ENCODE peak calls at places on chromosomes 7 and 10, in nine cellular contexts. O is heart left ventricle, A is Peyer's patch, B is endothelial cell of umbilical vein, V is erythroblast, K is HCT116, X is uterus, U is stomach, F is GM12892. W is an unnamed sample.

GRCh38 chr7:82631998-82632397 is 188.4 kb upstream of the CACNA2D1 start:
- DNase-seq in O (no peak), A (no peak), B (no peak), V (no peak), K (no peak), X (no peak), U (no peak), F (no peak), W (no peak)

GRCh38 chr7:146858690-146859089 is 742.1 kb downstream of the CNTNAP2 start:
- DNase-seq in O (no peak), A (no peak), B (no peak), V (no peak), K (no peak), X (no peak), U (no peak), F (no peak), W (no peak)

GRCh38 chr10:77281719-77282118 is 355.9 kb downstream of the KCNMA1 start:
- DNase-seq in O (no peak), A (no peak), B (no peak), V (no peak), K (no peak), X (no peak), U (no peak), F (no peak), W (no peak)

GRCh38 chr10:27345455-27345909 is 104.9 kb upstream of the ACBD5 start:
- DNase-seq in O (no peak), A (no peak), B (no peak), V (no peak), K (no peak), X (no peak), U (no peak), F (no peak), W (no peak)

GRCh38 chr10:105800626-105801025 is 1159.5 kb downstream of the SORCS3 start:
- DNase-seq in O (no peak), A (no peak), B (no peak), V (no peak), K (no peak), X (no peak), U (no peak), F (no peak), W (no peak)

GRCh38 chr7:30660331-30661255 is 21.7 kb downstream of the CRHR2 start:
- DNase-seq in O (no peak), A (no peak), B (no peak), V (no peak), K (no peak), X (no peak), U (no peak), F (no peak), W (no peak)

GRCh38 chr7:102111063-102111757 is 175.5 kb upstream of the SH2B2 start:
- DNase-seq in O (no peak), A (no peak), B (no peak), V (no peak), K (no peak), X (no peak), U (no peak), F (no peak), W (no peak)

GRCh38 chr7:27242580-27243339 is at the start of gene EVX1:
- DNase-seq in O (no peak), A (no peak), B (no peak), V (no peak), K (no peak), X (no peak), U (no peak), F (no peak), W (no peak)

GRCh38 chr10:103843854-103844567 is 11.4 kb downstream of the SH3PXD2A start:
- DNase-seq in O (peak; percentile 78), A (no peak), B (no peak), V (no peak), K (no peak), X (no peak), U (peak; percentile 72), F (no peak), W (no peak)

GRCh38 chr7:156932006-156932405 is 17.5 kb upstream of the NOM1 start:
- DNase-seq in O (no peak), A (no peak), B (peak; percentile 97), V (no peak), K (no peak), X (no peak), U (no peak), F (no peak), W (no peak)

GRCh38 chr7:141737118-141737835 is 881 bp upstream of the SSBP1 start:
- DNase-seq in O (no peak), A (peak; percentile 20), B (peak; percentile 26), V (peak; percentile 43), K (no peak), X (no peak), U (peak; percentile 30), F (no peak), W (no peak)

GRCh38 chr10:71728218-71728737 is 8.7 kb upstream of the C10orf105 start:
- DNase-seq in O (no peak), A (no peak), B (no peak), V (no peak), K (no peak), X (no peak), U (no peak), F (peak; percentile 43), W (no peak)

GRCh38 chr7:91945476-91945875 is 4.8 kb downstream of the AKAP9 start:
- DNase-seq in O (no peak), A (no peak), B (no peak), V (peak; percentile 2), K (no peak), X (no peak), U (no peak), F (no peak), W (no peak)

GRCh38 chr7:151231964-151232271 is 365 bp upstream of the CHPF2 start:
- DNase-seq in O (no peak), A (no peak), B (no peak), V (no peak), K (no peak), X (no peak), U (no peak), F (no peak), W (no peak)

GRCh38 chr7:151233804-151234203 is 1.5 kb downstream of the CHPF2 start:
- DNase-seq in O (no peak), A (no peak), B (no peak), V (no peak), K (no peak), X (no peak), U (no peak), F (no peak), W (no peak)

GRCh38 chr7:151232272-151233110 is at the start of gene CHPF2:
- DNase-seq in O (peak; percentile 93), A (peak; percentile 92), B (peak; percentile 88), V (peak; percentile 90), K (peak; percentile 63), X (peak; percentile 91), U (peak; percentile 93), F (peak; percentile 98), W (peak; percentile 82)

GRCh38 chr7:151235091-151235787 is 3.0 kb downstream of the CHPF2 start:
- DNase-seq in O (no peak), A (no peak), B (no peak), V (no peak), K (no peak), X (no peak), U (no peak), F (no peak), W (no peak)

DNA sequence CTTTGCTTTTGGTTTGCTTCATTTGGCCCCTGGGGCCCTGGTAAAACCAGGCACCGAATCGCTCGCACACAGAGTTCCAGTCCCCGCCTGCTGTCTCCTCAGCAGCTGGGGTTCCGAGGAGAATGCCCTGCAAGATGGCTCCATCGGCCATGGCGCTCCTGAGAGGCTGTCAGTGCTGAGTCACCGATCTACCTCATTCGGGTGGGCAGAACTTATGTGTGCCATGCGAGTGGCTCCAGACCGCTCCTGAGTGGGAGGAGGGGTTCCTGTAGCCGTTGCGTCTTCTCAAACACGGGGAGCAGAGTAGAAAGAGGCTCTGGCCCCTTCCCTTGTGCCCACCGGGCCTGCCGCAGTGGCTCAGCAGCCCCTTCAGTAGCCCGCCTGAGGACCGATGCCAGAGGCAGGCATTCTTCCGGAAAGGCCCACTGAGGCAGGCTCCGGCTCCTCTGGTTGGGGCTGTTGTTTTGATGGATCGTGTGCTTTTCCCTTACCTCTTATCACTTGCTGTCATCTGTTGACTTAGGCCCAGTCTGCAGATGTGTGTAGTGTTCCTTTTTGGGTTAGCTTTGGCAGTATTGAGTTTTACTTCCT is 923 bp downstream of the CHPF2 start:
- DNase-seq in O (no peak), A (peak; percentile 37), B (peak; percentile 86), V (peak; percentile 89), K (no peak), X (no peak), U (peak; percentile 52), F (peak; percentile 74), W (no peak)
- TF ChIP-seq POLR2A in O (no peak), A (no peak), B (peak; percentile 46), V (peak; percentile 65), K (no peak), X (no peak), U (no peak), F (peak; percentile 52), W (no peak)

DNA sequence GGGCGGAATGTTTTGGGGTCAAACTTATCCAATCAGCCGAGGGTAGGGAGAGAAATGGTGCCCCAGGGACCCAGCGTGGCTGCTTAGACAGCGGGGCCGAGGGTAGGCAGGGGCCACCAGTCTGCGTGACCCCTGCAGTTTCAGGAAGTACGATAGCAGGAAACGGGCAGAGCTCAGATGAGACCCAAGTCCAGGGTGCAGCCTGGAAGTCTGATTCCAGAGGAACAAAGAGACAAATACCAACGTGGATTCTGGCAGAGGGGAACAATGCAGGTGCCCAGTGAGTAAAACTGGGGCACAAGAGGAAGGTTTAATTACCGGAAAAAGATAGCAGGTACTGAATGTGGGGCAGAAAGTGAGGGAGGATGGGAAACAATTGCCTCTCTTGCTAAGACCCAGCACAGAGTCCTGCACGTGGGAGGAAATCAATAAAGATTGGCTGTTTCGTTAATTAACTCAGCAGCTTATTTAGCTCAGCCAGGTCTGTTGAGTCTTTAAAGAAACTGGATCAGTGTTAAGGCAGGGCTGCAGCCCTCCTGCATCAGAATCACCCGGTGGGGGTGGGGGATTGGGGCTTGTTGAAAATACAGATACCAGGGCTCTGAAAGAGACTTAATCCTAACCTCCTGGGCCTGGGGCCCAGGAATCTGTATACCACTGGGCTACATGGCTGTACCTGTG is 50.4 kb upstream of the NFE2L3 start:
- DNase-seq in O (no peak), A (peak; percentile 60), B (no peak), V (peak; percentile 14), K (no peak), X (no peak), U (no peak), F (no peak), W (peak; percentile 18)
- TF ChIP-seq POLR2A in O (no peak), A (no peak), B (no peak), V (no peak), K (no peak), X (no peak), U (no peak), F (peak; percentile 52), W (peak; percentile 3)

GRCh38 chr7:100358027-100358856 is at the start of gene PILRB:
- DNase-seq in O (no peak), A (no peak), B (no peak), V (no peak), K (no peak), X (no peak), U (no peak), F (no peak), W (no peak)
- TF ChIP-seq POLR2A in O (no peak), A (no peak), B (no peak), V (no peak), K (no peak), X (no peak), U (no peak), F (peak; percentile 36), W (no peak)

DNA sequence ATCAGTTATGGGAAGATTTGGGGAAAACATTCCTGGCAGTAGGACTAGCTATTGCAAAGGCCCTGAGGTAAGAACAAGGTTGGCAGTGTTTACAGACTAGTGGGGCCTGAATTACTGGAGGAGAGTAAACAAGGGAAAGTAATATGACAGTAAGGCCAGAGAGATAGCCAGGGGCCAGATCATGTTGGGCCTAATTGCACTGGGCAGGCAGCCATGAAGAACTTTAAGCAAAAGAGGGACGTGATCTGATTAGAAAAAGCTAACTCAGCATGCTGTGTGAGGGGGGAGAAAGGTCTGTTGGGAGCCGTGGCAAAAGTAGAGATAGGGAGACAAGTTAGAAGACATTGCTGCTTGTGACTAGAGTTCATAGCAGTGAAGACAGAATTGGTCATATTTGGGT is 9.2 kb downstream of the NUP42 start:
- DNase-seq in O (no peak), A (no peak), B (no peak), V (peak; percentile 97), K (no peak), X (no peak), U (no peak), F (no peak), W (no peak)
- TF ChIP-seq POLR2A in O (no peak), A (no peak), B (no peak), V (peak; percentile 20), K (no peak), X (no peak), U (no peak), F (no peak), W (no peak)

W was measured in tibial nerve.